ENCODE peak calls at places on chromosomes 3 and 15, in five cellular contexts. S is mammary epithelial cell, Z is fibroblast of mammary gland, Q is GM12865, D is esophagus squamous epithelium. L is an unnamed sample.

GRCh38 chr15:82103500-82103899 is 57.7 kb upstream of the MEX3B start:
- DNase-seq in S (no peak), Z (no peak), Q (no peak), D (no peak), L (no peak)

GRCh38 chr15:82663186-82663600 is 16.0 kb upstream of the CPEB1 start:
- DNase-seq in S (peak; percentile 31), Z (peak; percentile 47), Q (peak; percentile 66), D (no peak), L (peak; percentile 58)

GRCh38 chr3:101042996-101043686 is 49.9 kb upstream of the ABI3BP start:
- DNase-seq in S (peak; percentile 37), Z (peak; percentile 74), Q (no peak), D (no peak), L (no peak)

GRCh38 chr3:120095226-120096165 is 1.2 kb upstream of the GSK3B start:
- DNase-seq in S (peak; percentile 93), Z (peak; percentile 83), Q (peak; percentile 97), D (peak; percentile 43), L (peak; percentile 89)

GRCh38 chr3:98994128-98994762 is 92.8 kb upstream of the DCBLD2 start:
- DNase-seq in S (peak; percentile 39), Z (peak; percentile 82), Q (no peak), D (no peak), L (no peak)

GRCh38 chr3:147740928-147741327 is 331.8 kb downstream of the ZIC1 start:
- DNase-seq in S (no peak), Z (no peak), Q (no peak), D (no peak), L (no peak)

GRCh38 chr15:89628301-89628700 is 27.0 kb downstream of the KIF7 start:
- DNase-seq in S (no peak), Z (no peak), Q (no peak), D (no peak), L (no peak)

GRCh38 chr15:71051539-71051938 is 63.7 kb upstream of the THSD4 start:
- DNase-seq in S (no peak), Z (peak; percentile 92), Q (no peak), D (no peak), L (no peak)

GRCh38 chr3:14786369-14786768 is 32.4 kb upstream of the FGD5 start:
- DNase-seq in S (no peak), Z (no peak), Q (no peak), D (no peak), L (no peak)

GRCh38 chr3:73094127-73094526 is 32.7 kb downstream of the EBLN2 start:
- DNase-seq in S (peak; percentile 64), Z (no peak), Q (no peak), D (no peak), L (no peak)

GRCh38 chr3:169607909-169608308 is 55.6 kb downstream of the MECOM start:
- DNase-seq in S (no peak), Z (no peak), Q (no peak), D (no peak), L (no peak)

GRCh38 chr3:149678365-149678948 is 20.6 kb upstream of the WWTR1 start:
- DNase-seq in S (peak; percentile 44), Z (no peak), Q (no peak), D (no peak), L (peak; percentile 86)

GRCh38 chr3:59606638-59607262 is 556.9 kb upstream of the CFAP20DC start:
- DNase-seq in S (no peak), Z (no peak), Q (no peak), D (no peak), L (no peak)

GRCh38 chr3:119815716-119816115 is 33.8 kb downstream of the NR1I2 start:
- DNase-seq in S (no peak), Z (no peak), Q (no peak), D (no peak), L (no peak)

GRCh38 chr3:177385831-177386301 is 188.6 kb upstream of the TBL1XR1 start:
- DNase-seq in S (peak; percentile 92), Z (peak; percentile 82), Q (no peak), D (no peak), L (no peak)

GRCh38 chr3:117837391-117837790 is 1127.8 kb downstream of the TUSC7 start:
- DNase-seq in S (no peak), Z (no peak), Q (no peak), D (no peak), L (no peak)

DNA sequence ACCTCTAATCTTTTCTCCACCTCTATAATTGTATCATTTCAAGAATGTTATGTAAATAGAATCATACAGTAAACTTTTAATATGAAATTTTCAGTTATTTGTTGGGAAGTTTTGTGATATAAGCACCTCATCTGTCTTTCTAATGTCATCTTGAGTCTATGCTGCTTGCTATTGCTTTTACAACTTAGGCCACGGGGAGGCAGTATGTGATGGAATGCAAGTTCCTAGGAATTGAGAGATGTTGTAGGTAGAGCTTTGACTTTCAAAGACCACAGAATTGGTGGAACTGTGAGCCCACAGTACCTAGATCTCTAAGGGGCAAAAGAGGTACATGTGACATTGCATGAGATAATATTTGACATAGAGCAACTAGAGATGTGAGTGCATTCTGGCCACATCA is 328.3 kb downstream of the MFSD1 start:
- DNase-seq in S (no peak), Z (peak; percentile 34), Q (peak; percentile 52), D (no peak), L (peak; percentile 63)
- TF ChIP-seq CTCF in S (peak; percentile 41), Z (peak; percentile 48), Q (peak; percentile 51), D (peak; percentile 8), L (peak; percentile 34)

DNA sequence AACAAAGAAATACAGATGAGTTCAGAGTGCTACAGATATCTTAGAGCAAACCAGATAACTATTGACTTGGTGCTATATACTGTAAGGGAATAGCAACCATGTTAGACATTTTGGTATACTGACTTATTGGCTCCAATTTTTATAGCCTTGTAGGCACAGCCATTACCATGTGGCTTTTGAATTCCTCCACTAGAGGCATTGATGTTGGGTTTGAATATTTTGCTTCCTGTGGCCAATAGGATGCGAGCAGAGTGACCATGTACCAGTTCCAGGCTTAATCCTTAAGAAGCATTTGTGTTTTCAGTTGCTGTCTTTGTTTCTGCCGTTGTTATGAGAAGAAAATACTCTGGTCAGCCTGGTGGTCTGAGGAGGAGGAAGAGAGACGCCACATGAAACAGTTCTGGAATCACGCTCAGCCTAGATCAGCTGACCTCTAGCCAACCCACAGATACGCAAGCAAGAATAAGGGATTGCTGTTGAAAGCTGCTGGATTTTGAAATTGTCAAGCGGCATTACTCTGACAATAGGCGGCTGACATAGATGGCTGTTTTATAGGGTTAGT is 109.4 kb upstream of the TNIK start:
- DNase-seq in S (no peak), Z (no peak), Q (no peak), D (no peak), L (no peak)
- TF ChIP-seq CTCF in S (no peak), Z (peak; percentile 1), Q (no peak), D (no peak), L (no peak)

GRCh38 chr15:101807345-101807945 is 4.1 kb downstream of the OR4F6 start:
- DNase-seq in S (peak; percentile 84), Z (peak; percentile 72), Q (peak; percentile 2), D (no peak), L (no peak)

GRCh38 chr15:101804941-101805340 is 1.6 kb downstream of the OR4F6 start:
- DNase-seq in S (no peak), Z (no peak), Q (no peak), D (no peak), L (no peak)

GRCh38 chr15:101803676-101804075 is 367 bp downstream of the OR4F6 start:
- DNase-seq in S (no peak), Z (no peak), Q (no peak), D (no peak), L (no peak)

GRCh38 chr15:101804375-101804774 is 1.1 kb downstream of the OR4F6 start:
- DNase-seq in S (no peak), Z (no peak), Q (no peak), D (no peak), L (no peak)

DNA sequence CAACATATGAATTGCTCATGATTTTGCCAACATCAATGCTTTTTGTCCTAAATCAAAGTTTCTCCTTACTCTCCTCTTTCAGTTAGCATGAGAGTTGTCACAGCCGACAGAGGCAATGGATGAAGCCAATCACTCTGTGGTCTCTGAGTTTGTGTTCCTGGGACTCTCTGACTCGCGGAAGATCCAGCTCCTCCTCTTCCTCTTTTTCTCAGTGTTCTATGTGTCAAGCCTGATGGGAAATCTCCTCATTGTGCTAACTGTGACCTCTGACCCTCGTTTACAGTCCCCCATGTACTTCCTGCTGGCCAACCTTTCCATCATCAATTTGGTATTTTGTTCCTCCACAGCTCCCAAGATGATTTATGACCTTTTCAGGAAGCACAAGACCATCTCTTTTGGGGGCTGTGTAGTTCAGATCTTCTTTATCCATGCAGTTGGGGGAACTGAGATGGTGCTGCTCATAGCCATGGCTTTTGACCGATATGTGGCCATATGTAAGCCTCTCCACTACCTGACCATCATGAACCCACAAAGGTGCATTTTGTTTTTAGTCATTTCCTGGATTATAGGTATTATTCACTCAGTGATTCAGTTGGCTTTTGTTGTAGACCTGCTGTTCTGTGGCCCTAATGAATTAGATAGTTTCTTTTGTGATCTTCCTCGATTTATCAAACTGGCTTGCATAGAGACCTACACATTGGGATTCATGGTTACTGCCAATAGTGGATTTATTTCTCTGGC is 2.5 kb downstream of the OR4F6 start:
- DNase-seq in S (peak; percentile 68), Z (no peak), Q (no peak), D (no peak), L (no peak)
- TF ChIP-seq CTCF in S (no peak), Z (no peak), Q (no peak), D (no peak), L (no peak)

GRCh38 chr15:38624248-38625214 is 59.9 kb upstream of the RASGRP1 start:
- DNase-seq in S (peak; percentile 4), Z (no peak), Q (no peak), D (no peak), L (peak; percentile 7)
- TF ChIP-seq CTCF in S (no peak), Z (no peak), Q (no peak), D (no peak), L (no peak)

DNA sequence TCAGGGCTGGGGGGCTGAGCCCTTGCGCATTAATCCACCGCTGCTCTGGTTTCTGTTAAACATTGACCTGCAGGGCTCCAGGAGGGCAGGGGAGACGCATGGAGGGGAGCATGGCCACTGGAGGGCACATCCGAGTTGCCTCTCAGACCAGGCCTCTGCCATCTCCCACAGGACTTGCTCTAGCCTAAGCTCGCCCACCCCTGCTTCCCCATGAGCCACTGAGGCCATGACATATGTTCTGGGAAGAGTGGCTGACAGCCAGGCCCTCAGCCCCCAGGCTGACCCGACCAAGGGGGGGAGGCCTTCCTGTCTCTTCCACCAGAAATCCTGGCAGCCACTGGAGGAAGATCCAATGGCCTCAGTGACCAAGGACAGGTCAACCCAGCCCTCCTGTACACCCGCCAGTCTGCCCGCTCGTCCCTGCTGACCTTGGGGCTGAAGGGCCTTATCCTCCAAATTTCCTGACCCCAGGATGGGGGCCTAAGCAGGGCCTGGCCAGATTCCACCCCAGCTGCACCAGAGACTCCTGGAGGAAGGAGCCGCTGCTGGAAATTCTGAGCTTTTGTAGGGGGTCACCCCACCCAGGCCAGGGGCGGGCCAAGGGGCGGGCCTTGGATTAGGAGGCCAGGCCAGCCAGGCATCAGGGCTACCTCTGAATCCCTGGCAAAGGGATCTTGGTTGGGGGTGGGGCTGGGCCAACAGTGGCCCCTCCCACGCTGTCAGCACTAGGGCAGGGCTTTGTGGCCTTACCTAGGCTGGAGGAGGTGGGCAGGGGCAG is at the start of gene HYAL1:
- DNase-seq in S (no peak), Z (peak; percentile 45), Q (peak; percentile 7), D (no peak), L (peak; percentile 29)
- TF ChIP-seq CTCF in S (peak; percentile 25), Z (peak; percentile 11), Q (no peak), D (no peak), L (no peak)

L was measured in Calu3.